ENCODE peak calls at places on chromosomes 2 and 18, in four cellular contexts. X is K562, O is GM12891, B is GM12878. R is an unnamed sample.

GRCh38 chr2:222050981-222051380 is 247.8 kb downstream of the PAX3 start:
- DNase-seq in X (no peak), B (no peak), O (no peak), R (no peak)

GRCh38 chr2:176177580-176178270 is 10.7 kb upstream of the HOXD1 start:
- DNase-seq in B (no peak), X (no peak), O (no peak), R (no peak)

GRCh38 chr2:68190991-68191731 is 33.5 kb downstream of the PNO1 start:
- DNase-seq in X (peak), B (no peak), O (no peak), R (no peak)

GRCh38 chr2:235463893-235464292 is 29.9 kb upstream of the AGAP1 start:
- DNase-seq in B (no peak), X (peak), O (no peak), R (no peak)

GRCh38 chr2:159131267-159131790 is 155.2 kb downstream of the WDSUB1 start:
- DNase-seq in B (no peak), O (no peak), X (no peak), R (no peak)

GRCh38 chr2:36762764-36763490 is 66.4 kb downstream of the VIT start:
- DNase-seq in O (no peak), X (no peak), B (no peak), R (no peak)

GRCh38 chr2:226426292-226426736 is 373.3 kb downstream of the IRS1 start:
- DNase-seq in B (no peak), X (no peak), O (no peak), R (no peak)

GRCh38 chr2:124713969-124714368 is 688.9 kb downstream of the CNTNAP5 start:
- DNase-seq in O (no peak), X (no peak), B (no peak), R (no peak)

GRCh38 chr18:23812566-23813440 is 123.5 kb downstream of the LAMA3 start:
- DNase-seq in X (peak), B (no peak), O (no peak), R (no peak)

GRCh38 chr2:46009772-46010171 is 287.4 kb upstream of the EPAS1 start:
- DNase-seq in B (no peak), X (no peak), O (no peak), R (no peak)

GRCh38 chr2:238513346-238513745 is 86.6 kb downstream of the ASB1 start:
- DNase-seq in B (no peak), X (peak), O (peak), R (peak)

GRCh38 chr2:11863513-11864328 is 117.3 kb downstream of the LPIN1 start:
- DNase-seq in O (peak), X (peak), B (no peak), R (peak)

GRCh38 chr2:198596985-198597384 is 792.6 kb downstream of the PLCL1 start:
- DNase-seq in X (no peak), B (no peak), O (no peak), R (no peak)

GRCh38 chr2:229591611-229592010 is 122.7 kb downstream of the DNER start:
- DNase-seq in O (no peak), X (no peak), B (no peak), R (no peak)

DNA sequence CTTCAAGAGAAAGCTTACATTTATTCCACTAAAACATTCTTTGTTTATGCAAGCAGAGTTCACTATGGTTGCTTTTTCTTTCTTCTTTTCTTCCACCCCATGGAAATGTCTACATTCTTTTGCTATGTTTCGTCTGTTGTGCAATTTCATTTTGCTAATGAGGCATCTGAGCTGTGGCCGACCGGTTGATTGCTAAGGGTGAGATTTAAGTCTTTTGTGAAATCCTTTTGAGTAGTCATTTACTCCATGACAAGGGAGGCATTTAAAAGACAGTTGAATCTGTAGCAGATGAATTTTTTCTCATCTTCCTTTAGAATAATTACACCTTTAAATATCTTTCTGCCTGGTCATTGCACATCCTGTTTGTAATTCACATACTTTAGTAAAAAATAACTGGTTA is 324.1 kb upstream of the THUMPD2 start:
- DNase-seq in O (no peak), B (no peak), X (no peak), R (no peak)
- TF ChIP-seq SPI1 in O (no peak), B (no peak), X (no peak), R (no peak)

GRCh38 chr2:219125225-219125885 is 35.3 kb downstream of the NHEJ1 start:
- DNase-seq in B (no peak), O (no peak), X (peak), R (peak)
- TF ChIP-seq SPI1 in B (no peak), O (no peak), X (no peak), R (no peak)

GRCh38 chr2:157784823-157785175 is 91.3 kb downstream of the ACVR1 start:
- DNase-seq in B (no peak), X (no peak), O (no peak), R (no peak)

GRCh38 chr2:157783180-157783579 is 93.0 kb downstream of the ACVR1 start:
- DNase-seq in B (no peak), O (no peak), X (no peak), R (no peak)

GRCh38 chr2:157785200-157785599 is 90.9 kb downstream of the ACVR1 start:
- DNase-seq in B (no peak), X (no peak), O (no peak), R (no peak)

GRCh38 chr2:157785866-157786662 is 90.1 kb downstream of the ACVR1 start:
- DNase-seq in B (no peak), O (no peak), X (peak), R (no peak)

GRCh38 chr2:157784169-157784822 is 91.8 kb downstream of the ACVR1 start:
- DNase-seq in X (no peak), O (no peak), B (no peak), R (no peak)
- TF ChIP-seq SPI1 in X (no peak), O (no peak), B (no peak), R (no peak)

GRCh38 chr2:44271296-44271695 is 4.0 kb upstream of the SLC3A1 start:
- DNase-seq in O (no peak), X (peak), B (no peak), R (no peak)

GRCh38 chr2:44268259-44268649 is 7.0 kb upstream of the SLC3A1 start:
- DNase-seq in B (no peak), O (no peak), X (peak), R (no peak)

GRCh38 chr2:44273076-44273475 is 2.2 kb upstream of the SLC3A1 start:
- DNase-seq in B (no peak), O (no peak), X (no peak), R (no peak)

GRCh38 chr2:44269831-44270230 is 5.4 kb upstream of the SLC3A1 start:
- DNase-seq in O (no peak), X (no peak), B (no peak), R (no peak)

GRCh38 chr2:44267269-44268258 is 7.7 kb upstream of the SLC3A1 start:
- DNase-seq in X (no peak), O (no peak), B (no peak), R (no peak)
- TF ChIP-seq SPI1 in X (no peak), O (no peak), B (no peak), R (no peak)

DNA sequence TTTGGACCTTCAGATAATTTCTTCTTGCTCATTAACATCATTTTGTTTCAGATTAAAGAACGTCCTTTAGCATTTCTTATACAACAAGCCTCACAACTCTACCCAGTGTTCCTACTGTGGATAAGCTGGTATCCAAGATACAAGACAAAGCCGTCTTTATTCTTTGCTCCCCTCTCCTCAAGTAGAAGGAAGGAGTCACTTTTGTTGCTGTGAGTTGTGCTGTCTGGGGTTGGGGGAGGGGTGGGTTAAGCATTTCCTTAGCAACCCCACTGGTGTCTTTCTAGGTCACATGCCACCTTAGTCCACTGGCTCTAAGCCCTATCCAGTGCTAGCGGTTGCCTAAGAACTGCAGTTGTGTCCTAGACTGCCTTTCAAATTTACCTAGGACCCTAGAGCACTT is 155.5 kb upstream of the PIEZO2 start:
- DNase-seq in B (no peak), X (no peak), O (no peak), R (no peak)
- TF ChIP-seq SPI1 in B (no peak), X (no peak), O (no peak), R (no peak)

GRCh38 chr2:66822186-66822585 is 387.3 kb downstream of the MEIS1 start:
- DNase-seq in B (no peak), X (no peak), O (no peak), R (no peak)
- TF ChIP-seq SPI1 in B (no peak), X (no peak), O (no peak), R (no peak)

GRCh38 chr2:10548626-10549025 is 100.5 kb upstream of the ODC1 start:
- DNase-seq in B (no peak), O (no peak), X (no peak), R (no peak)

GRCh38 chr2:10549196-10549595 is 101.1 kb upstream of the ODC1 start:
- DNase-seq in B (no peak), O (no peak), X (no peak), R (no peak)

GRCh38 chr2:10551496-10551895 is 103.4 kb upstream of the ODC1 start:
- DNase-seq in X (no peak), O (no peak), B (no peak), R (no peak)

GRCh38 chr2:10549621-10550020 is 101.5 kb upstream of the ODC1 start:
- DNase-seq in B (no peak), O (no peak), X (no peak), R (no peak)

GRCh38 chr2:10550206-10551001 is 102.3 kb upstream of the ODC1 start:
- DNase-seq in X (no peak), O (no peak), B (no peak), R (no peak)
- TF ChIP-seq SPI1 in X (no peak), O (no peak), B (no peak), R (no peak)

GRCh38 chr2:101860157-101860556 is 131.6 kb upstream of the IL1R2 start:
- DNase-seq in O (no peak), X (no peak), B (no peak), R (no peak)
- TF ChIP-seq SPI1 in O (no peak), X (no peak), B (no peak), R (no peak)

GRCh38 chr2:224883700-224884099 is 158.6 kb downstream of the DOCK10 start:
- DNase-seq in B (no peak), O (no peak), X (no peak), R (no peak)

GRCh38 chr2:224883172-224883516 is 159.1 kb downstream of the DOCK10 start:
- DNase-seq in O (no peak), B (no peak), X (no peak), R (no peak)

GRCh38 chr2:224884188-224884587 is 158.1 kb downstream of the DOCK10 start:
- DNase-seq in X (no peak), B (no peak), O (no peak), R (peak)

GRCh38 chr2:224881846-224882245 is 160.4 kb downstream of the DOCK10 start:
- DNase-seq in B (no peak), X (no peak), O (no peak), R (no peak)

DNA sequence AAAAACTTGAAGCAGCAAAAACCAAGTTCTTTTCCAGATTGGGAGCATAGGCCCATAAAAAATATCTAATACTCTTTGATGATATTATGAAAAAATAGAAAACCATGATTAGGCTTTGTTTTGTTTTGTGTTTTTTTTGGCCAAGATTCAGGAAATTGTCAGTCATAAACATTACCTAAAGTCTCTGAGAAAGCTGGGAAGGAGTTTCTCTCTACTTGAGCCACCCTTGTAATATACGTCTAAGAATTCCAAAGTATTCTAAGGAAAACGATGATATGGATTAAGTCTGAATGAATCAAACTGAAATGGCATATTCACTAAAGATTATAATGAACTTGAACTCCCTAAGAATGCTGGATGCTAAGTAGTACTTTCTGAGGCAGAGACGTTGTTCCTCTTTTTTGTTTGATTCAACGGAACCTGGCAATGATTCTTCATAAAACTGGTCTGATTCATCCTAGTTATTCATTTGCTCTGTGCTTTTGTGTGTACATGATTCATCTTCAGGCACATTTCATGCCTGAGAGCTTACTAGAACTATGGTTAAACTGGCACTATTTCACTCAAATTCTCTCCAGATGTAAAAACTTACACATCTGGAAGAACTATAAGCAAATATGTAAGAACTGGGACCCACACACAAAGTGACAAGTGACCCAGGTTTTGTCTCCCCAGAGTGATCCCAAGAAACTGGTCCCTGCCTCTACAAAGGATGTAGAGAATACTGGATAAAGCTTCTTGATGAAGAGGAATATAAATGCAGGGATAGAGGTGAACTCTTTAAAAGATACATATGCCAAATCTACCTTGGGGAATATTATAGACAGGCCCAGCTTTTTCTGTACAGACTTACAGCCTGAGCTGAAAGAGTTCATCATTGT is 159.7 kb downstream of the DOCK10 start:
- DNase-seq in X (no peak), O (no peak), B (no peak), R (no peak)
- TF ChIP-seq SPI1 in X (no peak), O (no peak), B (no peak), R (no peak)